ENCODE peak calls at places on chromosomes 11 and 22, in four cellular contexts. L is WTC11, S is SK-N-SH, W is K562. A is an unnamed sample.

GRCh38 chr11:77775941-77776340 is 44.6 kb downstream of the RSF1 start:
- DNase-seq in S (no peak), W (no peak), L (no peak), A (no peak)

GRCh38 chr11:126007263-126007662 is 55.4 kb downstream of the CDON start:
- DNase-seq in S (peak), W (no peak), L (no peak), A (no peak)

GRCh38 chr22:19904174-19904856 is 37.3 kb upstream of the COMT start:
- DNase-seq in W (no peak), L (no peak), S (no peak), A (peak)

GRCh38 chr11:93908689-93909088 is 58.3 kb upstream of the VSTM5 start:
- DNase-seq in L (no peak), S (no peak), W (no peak), A (no peak)

GRCh38 chr11:62295504-62295903 is 3.4 kb downstream of the SCGB1D4 start:
- DNase-seq in S (no peak), L (peak), W (peak), A (no peak)

GRCh38 chr22:26124991-26125725 is 44.1 kb upstream of the SEZ6L start:
- DNase-seq in L (no peak), W (no peak), S (no peak), A (no peak)

GRCh38 chr11:67640021-67640757 is 626 bp upstream of the TBX10 start:
- DNase-seq in W (peak), L (peak), S (peak), A (peak)

GRCh38 chr22:41362615-41363014 is 19.1 kb upstream of the TEF start:
- DNase-seq in S (no peak), L (no peak), W (no peak), A (no peak)

GRCh38 chr11:68271023-68271780 is 571 bp downstream of the C11orf24 start:
- DNase-seq in L (peak), W (peak), S (peak), A (no peak)

GRCh38 chr11:12061851-12062560 is 48.4 kb upstream of the MICAL2 start:
- DNase-seq in S (no peak), L (no peak), W (no peak), A (no peak)

GRCh38 chr22:38401336-38402084 is 53.5 kb downstream of the KCNJ4 start:
- DNase-seq in L (no peak), S (no peak), W (no peak), A (no peak)

GRCh38 chr11:93686226-93686625 is 24.7 kb downstream of the CEP295 start:
- DNase-seq in L (no peak), S (no peak), W (no peak), A (no peak)

GRCh38 chr22:45211435-45211834 is 29.3 kb downstream of the KIAA0930 start:
- DNase-seq in S (no peak), L (no peak), W (no peak), A (no peak)

GRCh38 chr22:30413001-30413400 is 12.6 kb upstream of the MTFP1 start:
- DNase-seq in L (no peak), W (no peak), S (no peak), A (no peak)

GRCh38 chr11:71078482-71078881 is 173.9 kb downstream of the SHANK2 start:
- DNase-seq in L (no peak), S (no peak), W (peak), A (no peak)

GRCh38 chr11:78076733-78077403 is 2.8 kb downstream of the NDUFC2 start:
- DNase-seq in W (no peak), S (no peak), L (no peak), A (no peak)

GRCh38 chr11:131600591-131600990 is 230.2 kb downstream of the NTM start:
- DNase-seq in S (no peak), L (no peak), W (no peak), A (no peak)

GRCh38 chr11:15819679-15820286 is 536.6 kb downstream of the SOX6 start:
- DNase-seq in S (no peak), L (peak), W (peak), A (peak)

GRCh38 chr11:93517611-93518010 is 25.6 kb downstream of the SMCO4 start:
- DNase-seq in W (no peak), L (no peak), S (no peak), A (no peak)

GRCh38 chr11:93396356-93396755 is 65.8 kb downstream of the DEUP1 start:
- DNase-seq in S (no peak), W (no peak), L (no peak), A (no peak)

GRCh38 chr22:21010426-21011113 is 4.4 kb upstream of the P2RX6 start:
- DNase-seq in L (no peak), S (no peak), W (no peak), A (no peak)

GRCh38 chr22:20428496-20429253 is 8.9 kb downstream of the SCARF2 start:
- DNase-seq in S (no peak), W (no peak), L (no peak), A (no peak)

GRCh38 chr22:24796056-24796455 is 10.0 kb upstream of the SGSM1 start:
- DNase-seq in W (no peak), S (no peak), L (no peak), A (no peak)

GRCh38 chr11:35402751-35403454 is 16.5 kb downstream of the SLC1A2 start:
- DNase-seq in W (no peak), L (no peak), S (no peak), A (no peak)

GRCh38 chr22:20503816-20504215 is 3.6 kb upstream of the MED15 start:
- DNase-seq in S (no peak), W (no peak), L (no peak), A (no peak)

GRCh38 chr22:22397292-22397870 is 111.2 kb downstream of the ZNF280B start:
- DNase-seq in L (no peak), S (no peak), W (peak), A (no peak)
- TF ChIP-seq TEAD4 in L (no peak), S (no peak), W (no peak), A (no peak)

GRCh38 chr22:17063372-17064106 is 21.3 kb upstream of the IL17RA start:
- DNase-seq in L (no peak), S (no peak), W (no peak), A (no peak)

GRCh38 chr22:17064498-17065100 is 20.2 kb upstream of the IL17RA start:
- DNase-seq in L (no peak), S (no peak), W (no peak), A (peak)

GRCh38 chr22:17060126-17060525 is 24.7 kb upstream of the IL17RA start:
- DNase-seq in L (no peak), S (no peak), W (no peak), A (peak)

GRCh38 chr22:17065433-17065832 is 19.4 kb upstream of the IL17RA start:
- DNase-seq in L (no peak), W (no peak), S (no peak), A (peak)
- TF ChIP-seq TEAD4 in L (no peak), W (no peak), S (no peak), A (no peak)

GRCh38 chr11:58994171-58994570 is 54.9 kb downstream of the GLYATL1 start:
- DNase-seq in W (no peak), S (no peak), L (no peak), A (no peak)

GRCh38 chr11:58998480-58999290 is 59.4 kb downstream of the GLYATL1 start:
- DNase-seq in W (no peak), L (no peak), S (no peak), A (no peak)

GRCh38 chr11:58999291-58999680 is 60.0 kb downstream of the GLYATL1 start:
- DNase-seq in W (no peak), S (no peak), L (no peak), A (no peak)

GRCh38 chr11:59000007-59000406 is 60.7 kb downstream of the GLYATL1 start:
- DNase-seq in W (no peak), L (no peak), S (no peak), A (no peak)
- TF ChIP-seq TEAD4 in W (no peak), L (no peak), S (no peak), A (no peak)

DNA sequence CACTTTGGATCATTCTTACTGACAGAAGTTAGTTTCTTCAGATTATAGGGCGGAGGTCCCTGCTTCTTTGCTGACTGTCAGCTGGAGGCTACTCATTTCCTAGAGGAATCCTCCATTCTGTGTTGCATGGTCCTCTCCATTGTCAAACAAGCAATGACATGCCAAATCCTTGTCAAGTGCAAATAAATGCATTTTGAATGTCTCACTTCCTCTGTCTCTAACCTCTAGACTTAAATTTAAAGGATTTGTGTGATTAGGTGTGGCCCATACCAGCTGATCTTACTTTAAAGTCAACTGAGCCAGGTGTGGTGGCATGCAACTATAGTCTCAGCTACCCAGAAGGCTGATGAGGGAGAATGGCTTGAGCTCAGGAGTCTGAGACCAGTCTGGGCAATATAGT is 458.4 kb upstream of the CCDC179 start:
- DNase-seq in W (no peak), S (no peak), L (no peak), A (no peak)
- TF ChIP-seq TEAD4 in W (no peak), S (no peak), L (no peak), A (no peak)

GRCh38 chr22:33687464-33687863 is 232.8 kb downstream of the LARGE1 start:
- DNase-seq in S (no peak), L (no peak), W (no peak), A (no peak)
- TF ChIP-seq TEAD4 in S (no peak), L (no peak), W (no peak), A (no peak)

GRCh38 chr22:48556751-48557150 is 1270.9 kb downstream of the BRD1 start:
- DNase-seq in W (no peak), L (no peak), S (no peak), A (no peak)
- TF ChIP-seq TEAD4 in W (no peak), L (no peak), S (no peak), A (no peak)

DNA sequence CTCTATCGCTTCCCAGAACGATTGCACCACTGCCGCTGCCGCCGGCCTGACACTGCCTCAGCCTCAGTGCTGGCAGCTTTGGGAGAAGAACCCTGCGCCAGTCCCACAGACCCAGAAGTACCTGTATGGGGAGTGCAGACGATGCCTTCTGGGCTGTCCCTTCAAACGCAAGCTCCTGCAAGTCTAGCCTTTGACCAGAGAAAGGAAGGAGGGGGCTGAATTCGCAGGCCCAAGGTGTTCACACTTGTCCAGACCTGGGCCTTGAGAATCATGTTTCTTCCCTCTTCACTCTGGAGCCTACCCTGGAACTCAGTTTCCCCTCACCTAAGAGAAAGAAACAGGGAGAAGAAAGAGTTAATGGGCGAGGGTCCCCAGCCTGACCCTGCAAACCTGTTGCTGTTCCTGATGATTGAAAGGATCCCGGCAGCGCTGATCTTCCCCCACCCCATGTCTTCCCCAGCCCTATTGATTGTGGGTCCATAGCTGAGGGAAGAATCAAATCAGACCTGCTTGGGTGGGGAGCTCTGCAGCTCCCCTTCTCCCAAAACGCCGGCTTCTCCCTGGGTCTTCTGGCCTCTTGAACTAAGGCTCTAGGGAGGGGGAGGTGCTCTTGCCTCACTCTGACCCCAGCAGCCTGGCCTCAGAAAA is 786 bp upstream of the MCAM start:
- DNase-seq in W (no peak), L (no peak), S (peak), A (no peak)
- TF ChIP-seq TEAD4 in W (no peak), L (no peak), S (no peak), A (no peak)

GRCh38 chr11:1640076-1640946 is 10.7 kb downstream of the KRTAP5-5 start:
- DNase-seq in S (peak), W (peak), L (peak), A (peak)
- TF ChIP-seq TEAD4 in S (no peak), W (no peak), L (no peak), A (no peak)

GRCh38 chr11:21963013-21963412 is 229.9 kb upstream of the ANO5 start:
- DNase-seq in W (no peak), S (no peak), L (no peak), A (no peak)
- TF ChIP-seq TEAD4 in W (no peak), S (no peak), L (no peak), A (no peak)

DNA sequence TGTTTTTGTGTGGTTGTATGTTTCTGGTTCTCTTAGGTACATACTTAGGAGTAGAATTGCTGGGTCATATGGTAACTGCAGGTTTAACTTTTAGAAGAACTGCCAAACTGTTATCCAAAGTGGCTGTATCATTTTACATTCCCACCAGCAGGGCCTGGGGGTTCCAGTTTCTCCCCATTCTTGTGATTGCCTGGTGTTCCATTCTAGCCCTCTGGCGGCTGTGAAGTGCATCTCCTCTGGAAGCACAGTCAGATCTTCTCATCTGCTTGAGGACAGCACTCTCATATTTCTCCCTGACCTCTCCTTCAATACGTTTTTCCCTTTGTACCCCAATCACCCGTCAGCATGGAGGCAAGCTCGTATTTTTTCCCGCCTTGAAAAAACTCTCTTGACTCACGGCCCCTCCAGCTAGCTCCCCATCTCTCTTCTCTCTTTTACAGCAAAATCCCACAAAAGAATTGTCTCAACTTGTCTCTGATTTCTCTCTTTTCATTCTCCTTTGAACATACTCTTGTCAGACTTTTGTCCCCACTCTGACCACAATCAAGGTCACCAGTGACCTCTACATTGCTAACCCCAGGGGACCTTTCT is 56.8 kb upstream of the THY1 start:
- DNase-seq in W (peak), S (no peak), L (peak), A (no peak)
- TF ChIP-seq TEAD4 in W (peak), S (no peak), L (no peak), A (peak)